ENCODE peak calls at places on chromosomes 4 and X, in seven cellular contexts. V is stomach, W is suprapubic skin, O is breast epithelium, B is upper lobe of right lung, S is GM23338, G is cardiac muscle cell. P is an unnamed sample.

GRCh38 chr4:7412586-7412975 is 22.1 kb downstream of the PSAPL1 start:
- DNase-seq in V (peak), W (peak), O (no peak), B (peak), S (no peak), G (no peak), P (no peak)

GRCh38 chr4:186451982-186452381 is 103.4 kb downstream of the MTNR1A start:
- DNase-seq in V (no peak), W (no peak), O (no peak), B (no peak), S (no peak), G (no peak), P (no peak)

GRCh38 chr4:183698909-183699308 is 39.8 kb downstream of the TRAPPC11 start:
- DNase-seq in V (no peak), W (no peak), O (no peak), B (no peak), S (no peak), G (no peak), P (no peak)

GRCh38 chr4:73891326-73891725 is 22.1 kb downstream of the CXCL1 start:
- DNase-seq in V (no peak), W (no peak), O (no peak), B (no peak), S (no peak), G (no peak), P (no peak)

GRCh38 chr4:70531981-70532380 is 13.6 kb downstream of the AMTN start:
- DNase-seq in V (no peak), W (no peak), O (no peak), B (no peak), S (peak), G (no peak), P (no peak)

GRCh38 chrX:338281-338835 is 19.8 kb upstream of the GTPBP6 start:
- DNase-seq in V (no peak), W (no peak), O (no peak), B (peak), S (no peak), G (no peak), P (no peak)

GRCh38 chrX:46577116-46578005 is 3.8 kb downstream of the CHST7 start:
- DNase-seq in V (no peak), W (no peak), O (no peak), B (no peak), S (no peak), G (no peak), P (no peak)

GRCh38 chr4:38967260-38968095 is 64.7 kb downstream of the TMEM156 start:
- DNase-seq in V (no peak), W (no peak), O (no peak), B (no peak), S (no peak), G (no peak), P (no peak)

GRCh38 chr4:113292371-113293042 is 243.1 kb downstream of the ANK2 start:
- DNase-seq in V (no peak), W (no peak), O (no peak), B (no peak), S (peak), G (peak), P (no peak)

GRCh38 chr4:152063301-152064235 is 302.8 kb upstream of the GATB start:
- DNase-seq in V (peak), W (no peak), O (no peak), B (no peak), S (peak), G (no peak), P (no peak)

GRCh38 chrX:11423362-11423818 is 130.2 kb downstream of the AMELX start:
- DNase-seq in V (peak), W (no peak), O (no peak), B (no peak), S (no peak), G (no peak), P (peak)

GRCh38 chr4:37759833-37760232 is 66.7 kb upstream of the PGM2 start:
- DNase-seq in V (no peak), W (no peak), O (no peak), B (no peak), S (no peak), G (no peak), P (no peak)

GRCh38 chrX:123920065-123920785 is 41.3 kb upstream of the STAG2 start:
- DNase-seq in V (no peak), W (no peak), O (no peak), B (no peak), S (no peak), G (no peak), P (no peak)

GRCh38 chr4:18578307-18578706 is 556.8 kb upstream of the LCORL start:
- DNase-seq in V (no peak), W (no peak), O (no peak), B (no peak), S (no peak), G (no peak), P (no peak)

GRCh38 chr4:85778809-85779124 is 303.8 kb downstream of the ARHGAP24 start:
- DNase-seq in V (no peak), W (no peak), O (no peak), B (no peak), S (no peak), G (no peak), P (peak)

GRCh38 chrX:74613350-74614192 is 853 bp downstream of the RLIM start:
- DNase-seq in V (peak), W (no peak), O (no peak), B (no peak), S (peak), G (peak), P (no peak)

GRCh38 chr4:180164799-180165198 is 2078.4 kb upstream of the TENM3 start:
- DNase-seq in V (no peak), W (no peak), O (no peak), B (no peak), S (no peak), G (no peak), P (no peak)

GRCh38 chrX:25084446-25084845 is 68.7 kb upstream of the ARX start:
- DNase-seq in V (no peak), W (no peak), O (no peak), B (no peak), S (no peak), G (no peak), P (no peak)

GRCh38 chrX:150902434-150903109 is 4.1 kb upstream of the CD99L2 start:
- DNase-seq in V (no peak), W (no peak), O (no peak), B (no peak), S (peak), G (no peak), P (no peak)

GRCh38 chr4:17273047-17273446 is 238.8 kb downstream of the QDPR start:
- DNase-seq in V (no peak), W (no peak), O (no peak), B (no peak), S (no peak), G (no peak), P (no peak)

GRCh38 chr4:80610845-80611244 is 275.3 kb downstream of the CFAP299 start:
- DNase-seq in V (no peak), W (no peak), O (no peak), B (no peak), S (no peak), G (no peak), P (no peak)

GRCh38 chrX:39972340-39972739 is 125.4 kb downstream of the BCOR start:
- DNase-seq in V (no peak), W (no peak), O (no peak), B (no peak), S (no peak), G (no peak), P (no peak)

GRCh38 chr4:36088542-36088941 is 155.8 kb downstream of the ARAP2 start:
- DNase-seq in V (no peak), W (no peak), O (no peak), B (no peak), S (no peak), G (peak), P (no peak)

GRCh38 chr4:73257995-73258667 is 467 bp downstream of the ANKRD17 start:
- DNase-seq in V (no peak), W (no peak), O (no peak), B (no peak), S (peak), G (peak), P (peak)

GRCh38 chr4:170259631-170260153 is 169.9 kb upstream of the AADAT start:
- DNase-seq in V (peak), W (peak), O (peak), B (peak), S (peak), G (peak), P (peak)

GRCh38 chr4:71430609-71431008 is 91.8 kb downstream of the SLC4A4 start:
- DNase-seq in V (no peak), W (no peak), O (no peak), B (no peak), S (no peak), G (no peak), P (no peak)

GRCh38 chrX:104318330-104319009 is 63.7 kb upstream of the ESX1 start:
- DNase-seq in V (peak), W (no peak), O (no peak), B (no peak), S (peak), G (no peak), P (no peak)

GRCh38 chr4:151801547-151802516 is 41.0 kb upstream of the GATB start:
- DNase-seq in V (peak), W (no peak), O (no peak), B (no peak), S (peak), G (no peak), P (no peak)

GRCh38 chr4:82890913-82891727 is at the start of gene SEC31A:
- DNase-seq in V (peak), W (peak), O (peak), B (peak), S (peak), G (peak), P (peak)

GRCh38 chrX:56284269-56284668 is 52.1 kb downstream of the KLF8 start:
- DNase-seq in V (no peak), W (no peak), O (no peak), B (no peak), S (no peak), G (no peak), P (no peak)

GRCh38 chr4:159048166-159048886 is 54.6 kb upstream of the RAPGEF2 start:
- DNase-seq in V (peak), W (peak), O (peak), B (peak), S (peak), G (peak), P (no peak)

GRCh38 chr4:10584042-10584441 is 100.5 kb downstream of the CLNK start:
- DNase-seq in V (peak), W (no peak), O (no peak), B (no peak), S (no peak), G (no peak), P (peak)

GRCh38 chr4:188986271-188986689 is 847.0 kb downstream of the TRIML1 start:
- DNase-seq in V (no peak), W (no peak), O (no peak), B (no peak), S (no peak), G (no peak), P (no peak)

GRCh38 chr4:29277381-29277780 is 1442.8 kb upstream of the PCDH7 start:
- DNase-seq in V (no peak), W (no peak), O (no peak), B (no peak), S (no peak), G (no peak), P (no peak)

GRCh38 chr4:104591505-104591904 is 96.8 kb upstream of the CXXC4 start:
- DNase-seq in V (no peak), W (no peak), O (no peak), B (no peak), S (peak), G (peak), P (no peak)

GRCh38 chr4:105241456-105241855 is 94.8 kb downstream of the TET2 start:
- DNase-seq in V (no peak), W (no peak), O (peak), B (no peak), S (no peak), G (no peak), P (no peak)

DNA sequence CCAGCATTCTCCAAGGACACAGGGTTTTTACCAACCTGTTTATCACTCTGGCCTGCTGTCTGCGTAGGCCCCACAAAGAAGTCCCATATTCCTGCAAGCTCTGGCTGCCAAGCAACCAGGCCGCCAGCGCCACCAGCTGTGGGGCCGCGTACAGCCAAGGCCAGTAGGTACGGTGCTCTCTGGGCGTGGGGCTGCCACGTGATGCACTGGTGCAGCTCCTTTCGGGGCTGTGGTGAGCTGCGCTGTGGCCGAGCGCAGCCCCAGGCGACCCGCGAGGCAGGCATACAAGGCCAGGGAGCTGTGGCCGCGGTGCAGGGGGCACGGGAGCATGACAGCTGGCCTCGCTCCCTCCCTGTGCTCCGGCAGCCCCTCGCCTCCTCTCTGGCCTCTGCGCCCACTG is 22.2 kb downstream of the LUZP4 start:
- DNase-seq in V (no peak), W (no peak), O (no peak), B (no peak), S (peak), G (peak), P (no peak)
- TF ChIP-seq CTCF in V (no peak), W (no peak), O (no peak), B (no peak), S (peak), G (no peak), P (no peak)

GRCh38 chr4:178086324-178086723 is 644.1 kb upstream of the AGA start:
- DNase-seq in V (no peak), W (no peak), O (no peak), B (no peak), S (peak), G (peak), P (no peak)
- TF ChIP-seq CTCF in V (no peak), W (no peak), O (no peak), B (no peak), S (peak), G (no peak), P (no peak)

GRCh38 chr4:168995537-168996295 is 14.3 kb downstream of the CBR4 start:
- DNase-seq in V (no peak), W (no peak), O (no peak), B (no peak), S (no peak), G (no peak), P (no peak)
- TF ChIP-seq CTCF in V (no peak), W (no peak), O (peak), B (peak), S (peak), G (peak), P (no peak)

GRCh38 chrX:34426334-34426733 is 230.8 kb downstream of the TMEM47 start:
- DNase-seq in V (no peak), W (no peak), O (no peak), B (no peak), S (peak), G (peak), P (no peak)
- TF ChIP-seq CTCF in V (no peak), W (no peak), O (no peak), B (no peak), S (peak), G (peak), P (no peak)

DNA sequence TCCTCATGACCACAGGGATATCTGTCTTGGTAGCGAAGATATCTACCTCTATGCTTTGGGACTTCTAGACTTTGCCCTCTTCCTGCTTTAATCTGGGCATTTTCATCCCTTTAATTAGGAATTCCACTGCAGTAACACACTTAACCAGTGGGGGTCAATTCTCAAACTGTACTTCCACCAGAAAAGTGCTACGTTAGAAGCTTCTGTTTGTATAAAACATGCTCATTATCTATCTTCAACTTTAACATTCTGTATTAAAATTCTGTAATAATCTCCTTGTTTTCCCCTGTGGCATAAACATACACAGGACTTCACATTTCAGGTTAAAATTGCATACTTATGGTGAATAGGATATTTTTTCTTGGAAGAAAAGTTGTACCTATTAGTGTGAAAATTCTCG is 105.6 kb downstream of the AMMECR1 start:
- DNase-seq in V (no peak), W (no peak), O (no peak), B (no peak), S (peak), G (no peak), P (no peak)
- TF ChIP-seq CTCF in V (no peak), W (no peak), O (no peak), B (no peak), S (no peak), G (peak), P (no peak)

DNA sequence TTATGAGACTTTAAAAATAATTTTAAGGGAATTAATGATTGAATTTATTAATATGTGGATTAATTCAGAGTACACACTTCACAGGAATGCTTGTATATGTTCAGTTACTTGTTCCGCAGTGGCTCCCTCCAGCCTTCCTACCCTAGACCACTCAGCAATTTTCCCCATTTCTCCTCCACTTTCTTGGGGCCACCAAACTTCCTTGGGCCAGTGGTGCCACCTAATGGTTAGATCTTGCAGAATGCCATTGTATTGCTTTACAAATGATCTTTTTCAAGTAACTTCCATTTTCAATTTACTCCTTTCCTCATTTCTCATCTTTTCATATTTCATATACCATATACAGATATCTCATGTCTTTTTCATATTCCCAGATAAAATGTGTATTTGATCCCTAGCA is 3.6 kb upstream of the RNF175 start:
- DNase-seq in V (no peak), W (no peak), O (no peak), B (no peak), S (peak), G (no peak), P (no peak)
- TF ChIP-seq CTCF in V (no peak), W (no peak), O (no peak), B (peak), S (peak), G (peak), P (no peak)

GRCh38 chr4:4693258-4693657 is 151.4 kb upstream of the STX18 start:
- DNase-seq in V (no peak), W (no peak), O (no peak), B (no peak), S (no peak), G (no peak), P (peak)
- TF ChIP-seq CTCF in V (no peak), W (no peak), O (no peak), B (no peak), S (no peak), G (no peak), P (no peak)

GRCh38 chr4:52102587-52102986 is 51.5 kb downstream of the SPATA18 start:
- DNase-seq in V (no peak), W (no peak), O (no peak), B (no peak), S (no peak), G (no peak), P (no peak)
- TF ChIP-seq CTCF in V (no peak), W (no peak), O (no peak), B (no peak), S (no peak), G (no peak), P (no peak)

GRCh38 chr4:129929052-129929451 is 833.1 kb downstream of the C4orf33 start:
- DNase-seq in V (no peak), W (no peak), O (no peak), B (no peak), S (peak), G (no peak), P (no peak)
- TF ChIP-seq CTCF in V (no peak), W (no peak), O (no peak), B (peak), S (peak), G (no peak), P (peak)